ENCODE peak calls at places on chromosome 9, in ten cellular contexts. H, S, A, Q, K, C, P, M, D and O are unnamed samples.
A peak's percentile ranks its signal among the peaks of the same experiment; 100 is the strongest.

GRCh38 chr9:98886691-98887229 is 56.9 kb upstream of the COL15A1 start:
- DNase-seq in H (no peak), S (no peak), A (no peak), Q (no peak), K (no peak), C (no peak), P (no peak), M (no peak), D (no peak), O (no peak)

GRCh38 chr9:73132034-73132776 is 19.5 kb upstream of the ANXA1 start:
- DNase-seq in H (peak; percentile 68), S (peak; percentile 71), A (peak; percentile 72), Q (peak; percentile 85), K (peak; percentile 76), C (peak; percentile 58), P (peak; percentile 67), M (no peak), D (peak; percentile 51), O (peak; percentile 66)

GRCh38 chr9:83537331-83538171 is 650 bp downstream of the FRMD3 start:
- DNase-seq in H (no peak), S (no peak), A (no peak), Q (peak; percentile 12), K (no peak), C (peak; percentile 26), P (no peak), M (no peak), D (peak; percentile 20), O (no peak)

GRCh38 chr9:92974161-92974661 is 26.9 kb downstream of the FGD3 start:
- DNase-seq in H (no peak), S (no peak), A (no peak), Q (no peak), K (peak; percentile 99), C (no peak), P (no peak), M (peak; percentile 80), D (no peak), O (no peak)

GRCh38 chr9:96071245-96072124 is 196.0 kb downstream of the ERCC6L2 start:
- DNase-seq in H (no peak), S (no peak), A (no peak), Q (peak; percentile 15), K (no peak), C (no peak), P (no peak), M (peak; percentile 53), D (no peak), O (no peak)

GRCh38 chr9:106648799-106649198 is 214.2 kb upstream of the ZNF462 start:
- DNase-seq in H (no peak), S (no peak), A (no peak), Q (peak; percentile 8), K (no peak), C (no peak), P (no peak), M (peak; percentile 14), D (no peak), O (no peak)

GRCh38 chr9:621199-621860 is 220.2 kb upstream of the DMRT1 start:
- DNase-seq in H (no peak), S (no peak), A (no peak), Q (no peak), K (no peak), C (no peak), P (no peak), M (no peak), D (no peak), O (no peak)

GRCh38 chr9:6946583-6946982 is 188.8 kb downstream of the KDM4C start:
- DNase-seq in H (no peak), S (no peak), A (no peak), Q (no peak), K (no peak), C (no peak), P (no peak), M (no peak), D (no peak), O (no peak)

GRCh38 chr9:122526602-122527001 is 491 bp downstream of the OR1N1 start:
- DNase-seq in H (no peak), S (no peak), A (no peak), Q (no peak), K (no peak), C (no peak), P (no peak), M (no peak), D (no peak), O (no peak)
- H3K27me3 ChIP-seq in H (no peaks in the 10 kb centered on the region), S (no peaks in the 10 kb centered on the region), A (no peaks in the 10 kb centered on the region), Q (no peaks in the 10 kb centered on the region), K (peaks cover 43% of the 10 kb centered on the region), C (peaks cover 36% of the 10 kb centered on the region), P (no peaks in the 10 kb centered on the region), M (peaks cover 3% of the 10 kb centered on the region), D (no peaks in the 10 kb centered on the region), O (no peaks in the 10 kb centered on the region)

GRCh38 chr9:124776952-124777645 is at the start of gene OLFML2A:
- DNase-seq in H (no peak), S (no peak), A (no peak), Q (no peak), K (no peak), C (no peak), P (peak; percentile 78), M (peak; percentile 47), D (no peak), O (peak; percentile 48)
- TF ChIP-seq CTCF in H (no peak), S (peak; percentile 25), A (no peak), Q (peak; percentile 21), K (no peak), C (peak; percentile 63), P (peak; percentile 10), M (no peak), D (no peak), O (peak; percentile 15)

GRCh38 chr9:133008406-133008805 is 22.4 kb upstream of the GTF3C5 start:
- DNase-seq in H (no peak), S (no peak), A (no peak), Q (no peak), K (no peak), C (no peak), P (no peak), M (no peak), D (no peak), O (peak; percentile 40)

GRCh38 chr9:133008824-133009223 is 22.0 kb upstream of the GTF3C5 start:
- DNase-seq in H (no peak), S (no peak), A (no peak), Q (no peak), K (no peak), C (no peak), P (no peak), M (no peak), D (peak; percentile 42), O (no peak)

GRCh38 chr9:133005957-133006356 is 24.8 kb upstream of the GTF3C5 start:
- DNase-seq in H (no peak), S (no peak), A (no peak), Q (no peak), K (no peak), C (no peak), P (no peak), M (no peak), D (no peak), O (no peak)

GRCh38 chr9:133005221-133005760 is 25.5 kb upstream of the GTF3C5 start:
- DNase-seq in H (no peak), S (no peak), A (no peak), Q (no peak), K (no peak), C (no peak), P (no peak), M (no peak), D (no peak), O (peak; percentile 26)

GRCh38 chr9:133006731-133007352 is 24.0 kb upstream of the GTF3C5 start:
- DNase-seq in H (no peak), S (no peak), A (no peak), Q (no peak), K (no peak), C (no peak), P (no peak), M (no peak), D (no peak), O (no peak)
- H3K27me3 ChIP-seq in H (peaks cover 9% of the 10 kb centered on the region), S (no peaks in the 10 kb centered on the region), A (peaks cover 3% of the 10 kb centered on the region), Q (peaks cover 19% of the 10 kb centered on the region), K (peaks cover 88% of the 10 kb centered on the region), C (peaks cover 70% of the 10 kb centered on the region), P (no peaks in the 10 kb centered on the region), M (no peaks in the 10 kb centered on the region), D (peaks cover 9% of the 10 kb centered on the region), O (no peaks in the 10 kb centered on the region)

GRCh38 chr9:38154501-38155421 is 85.7 kb upstream of the SHB start:
- DNase-seq in H (no peak), S (no peak), A (no peak), Q (no peak), K (no peak), C (no peak), P (no peak), M (no peak), D (no peak), O (no peak)

GRCh38 chr9:38158628-38159027 is 89.6 kb upstream of the SHB start:
- DNase-seq in H (no peak), S (no peak), A (no peak), Q (no peak), K (no peak), C (no peak), P (no peak), M (no peak), D (no peak), O (no peak)

GRCh38 chr9:38159599-38159998 is 90.6 kb upstream of the SHB start:
- DNase-seq in H (no peak), S (no peak), A (no peak), Q (no peak), K (no peak), C (no peak), P (no peak), M (no peak), D (no peak), O (no peak)

GRCh38 chr9:38160613-38161215 is 91.7 kb upstream of the SHB start:
- DNase-seq in H (peak; percentile 65), S (peak; percentile 63), A (peak; percentile 57), Q (peak; percentile 37), K (no peak), C (peak; percentile 36), P (peak; percentile 75), M (peak; percentile 75), D (peak; percentile 77), O (peak; percentile 64)

GRCh38 chr9:38157711-38158110 is 88.7 kb upstream of the SHB start:
- DNase-seq in H (no peak), S (no peak), A (no peak), Q (no peak), K (no peak), C (no peak), P (no peak), M (no peak), D (no peak), O (no peak)
- TF ChIP-seq CTCF in H (no peak), S (no peak), A (no peak), Q (no peak), K (no peak), C (no peak), P (no peak), M (no peak), D (no peak), O (no peak)